ENCODE peak calls at places on chromosomes 16 and 17, in five cellular contexts. C is K562; Q is CD8-positive, alpha-beta T cell; V is astrocyte of the spinal cord; B is SK-N-MC. G is an unnamed sample.

GRCh38 chr16:84916156-84916555 is 95.2 kb downstream of the ZDHHC7 start:
- DNase-seq in B (no peak), Q (no peak), C (no peak), V (no peak), G (no peak)

GRCh38 chr16:5065813-5066212 is at the start of gene C16orf89:
- DNase-seq in Q (no peak), C (no peak), B (no peak), V (no peak), G (no peak)

GRCh38 chr17:46943511-46944393 is 20.8 kb downstream of the GOSR2 start:
- DNase-seq in V (peak), B (no peak), Q (no peak), C (peak), G (peak)

GRCh38 chr17:10314332-10314731 is 58.5 kb downstream of the MYH13 start:
- DNase-seq in B (no peak), V (no peak), C (no peak), Q (no peak), G (no peak)

GRCh38 chr17:7042507-7043194 is 1.2 kb downstream of the SLC16A11 start:
- DNase-seq in V (no peak), C (no peak), Q (no peak), B (no peak), G (peak)

GRCh38 chr17:2034806-2035548 is 5.0 kb downstream of the DPH1 start:
- DNase-seq in B (no peak), V (no peak), Q (no peak), C (no peak), G (peak)

GRCh38 chr17:48043171-48043570 is 5.0 kb upstream of the NFE2L1 start:
- DNase-seq in C (no peak), B (no peak), V (no peak), Q (no peak), G (peak)

GRCh38 chr17:47720754-47721533 is 12.1 kb upstream of the TBX21 start:
- DNase-seq in V (no peak), C (no peak), Q (no peak), B (no peak), G (peak)

DNA sequence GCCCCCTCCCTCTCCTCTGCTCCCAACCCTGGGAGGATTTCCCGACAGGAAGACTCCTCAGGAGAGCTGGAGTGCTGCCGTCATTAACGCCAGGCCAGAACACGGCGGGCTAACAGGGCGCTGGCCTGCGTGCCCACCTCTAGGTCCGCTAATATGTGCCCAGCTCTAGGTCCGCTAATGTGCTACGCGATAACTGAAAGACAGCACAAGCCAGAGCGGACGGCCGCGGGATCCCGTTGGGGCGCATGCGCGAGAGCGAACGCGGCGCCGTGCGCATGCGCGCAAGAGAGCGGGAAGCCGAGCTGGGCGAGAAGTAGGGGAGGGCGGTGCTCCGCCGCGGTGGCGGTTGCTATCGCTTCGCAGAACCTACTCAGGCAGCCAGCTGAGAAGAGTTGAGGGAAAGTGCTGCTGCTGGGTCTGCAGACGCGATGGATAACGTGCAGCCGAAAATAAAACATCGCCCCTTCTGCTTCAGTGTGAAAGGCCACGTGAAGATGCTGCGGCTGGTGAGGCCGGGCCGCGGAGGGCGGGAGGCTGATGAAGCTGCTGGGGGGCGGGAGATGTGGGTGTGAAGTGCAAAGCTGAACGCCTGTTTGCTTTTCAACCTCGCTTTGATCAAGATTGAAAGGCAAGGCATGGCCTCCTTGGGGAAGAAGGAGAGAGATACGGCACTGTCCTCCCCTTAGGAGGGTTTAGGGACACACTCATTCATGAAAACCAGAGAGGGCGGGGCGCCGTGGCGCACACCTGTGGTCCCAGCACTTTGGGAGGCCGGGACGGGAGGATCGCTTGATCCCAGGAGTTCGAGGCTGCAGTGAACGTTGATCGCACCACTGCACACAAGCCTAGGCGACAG is at the start of gene CKLF:
- DNase-seq in V (peak), C (peak), Q (peak), B (peak), G (peak)
- H3K4me3 ChIP-seq in V (peak), C (peak), Q (peak), B (peak), G (peak)

GRCh38 chr16:15887283-15887682 is 1.1 kb downstream of the CEP20 start:
- DNase-seq in C (no peak), V (no peak), B (no peak), Q (no peak), G (no peak)
- H3K4me3 ChIP-seq in C (peak), V (peak), B (peak), Q (peak), G (peak)

GRCh38 chr16:9012848-9013507 is 49.3 kb upstream of the USP7 start:
- DNase-seq in Q (no peak), V (peak), C (no peak), B (no peak), G (peak)
- H3K4me3 ChIP-seq in Q (no peak), V (no peak), C (no peak), B (no peak), G (no peak)

DNA sequence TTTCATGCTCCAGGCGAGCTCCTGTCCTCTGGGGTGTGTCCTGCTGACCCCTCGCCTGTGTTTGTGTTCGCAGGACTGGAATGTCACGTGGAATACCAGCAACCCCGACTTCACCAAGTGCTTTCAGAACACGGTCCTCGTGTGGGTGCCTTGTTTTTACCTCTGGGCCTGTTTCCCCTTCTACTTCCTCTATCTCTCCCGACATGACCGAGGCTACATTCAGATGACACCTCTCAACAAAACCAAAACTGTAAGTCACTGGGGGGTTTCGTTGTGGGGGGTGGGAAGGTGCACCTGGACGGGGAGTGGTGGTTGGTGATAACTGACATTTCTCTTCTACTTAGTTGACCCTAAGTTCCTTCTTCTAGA is 58.3 kb downstream of the ABCC1 start:
- DNase-seq in B (no peak), V (no peak), Q (no peak), C (no peak), G (no peak)
- H3K4me3 ChIP-seq in B (no peak), V (no peak), Q (no peak), C (no peak), G (no peak)

G was measured in A673.